ENCODE peak calls at places on chromosomes 3 and 15, in ten cellular contexts. One of them, this sample, is unnamed.
A peak's percentile ranks its signal among the peaks of the same experiment; 100 is the strongest.

GRCh38 chr15:33242165-33242564 is 47.7 kb upstream of the FMN1 start:
- DNase-seq in SHP77 treated with DMSO at 0.1 percent for 48 hours: no peak
- DNase-seq in neural crest cell: no peak
- DNase-seq in hippocampal formation: no peak
- DNase-seq in EL: peak; percentile 76
- DNase-seq in HuH-7.5: no peak
- DNase-seq in HL-60: no peak
- DNase-seq in kidney tubule cell: peak; percentile 100
- DNase-seq in AG04449: peak; percentile 10
- DNase-seq in hypothalamus: no peak
- DNase-seq in this sample: no peak

GRCh38 chr3:60809857-60810256 is 441.4 kb downstream of the FHIT start:
- DNase-seq in HL-60: no peak
- DNase-seq in hippocampal formation: no peak
- DNase-seq in neural crest cell: no peak
- DNase-seq in SHP77 treated with DMSO at 0.1 percent for 48 hours: no peak
- DNase-seq in AG04449: no peak
- DNase-seq in EL: no peak
- DNase-seq in kidney tubule cell: no peak
- DNase-seq in HuH-7.5: peak; percentile 2
- DNase-seq in hypothalamus: no peak
- DNase-seq in this sample: no peak

GRCh38 chr3:53747559-53747958 is 98.7 kb downstream of the CHDH start:
- DNase-seq in neural crest cell: no peak
- DNase-seq in EL: no peak
- DNase-seq in AG04449: no peak
- DNase-seq in HuH-7.5: no peak
- DNase-seq in kidney tubule cell: no peak
- DNase-seq in SHP77 treated with DMSO at 0.1 percent for 48 hours: no peak
- DNase-seq in HL-60: no peak
- DNase-seq in hippocampal formation: no peak
- DNase-seq in hypothalamus: no peak
- DNase-seq in this sample: no peak

GRCh38 chr3:129184396-129184656 is 630 bp upstream of the CNBP start:
- DNase-seq in HuH-7.5: peak; percentile 55
- DNase-seq in HL-60: peak; percentile 33
- DNase-seq in SHP77 treated with DMSO at 0.1 percent for 48 hours: peak; percentile 39
- DNase-seq in kidney tubule cell: peak; percentile 38
- DNase-seq in hippocampal formation: no peak
- DNase-seq in AG04449: no peak
- DNase-seq in EL: peak; percentile 25
- DNase-seq in neural crest cell: peak; percentile 11
- DNase-seq in hypothalamus: no peak
- DNase-seq in this sample: no peak

GRCh38 chr15:53197426-53197839 is 407.3 kb upstream of the ONECUT1 start:
- DNase-seq in neural crest cell: peak; percentile 76
- DNase-seq in EL: peak; percentile 1
- DNase-seq in AG04449: no peak
- DNase-seq in kidney tubule cell: peak; percentile 67
- DNase-seq in HL-60: peak; percentile 45
- DNase-seq in SHP77 treated with DMSO at 0.1 percent for 48 hours: peak; percentile 47
- DNase-seq in hypothalamus: peak; percentile 44
- DNase-seq in hippocampal formation: peak; percentile 31
- DNase-seq in HuH-7.5: peak; percentile 43
- DNase-seq in this sample: no peak

GRCh38 chr15:63514533-63514943 is 10.1 kb downstream of the USP3 start:
- DNase-seq in EL: peak; percentile 58
- DNase-seq in AG04449: no peak
- DNase-seq in hypothalamus: no peak
- DNase-seq in HuH-7.5: no peak
- DNase-seq in neural crest cell: no peak
- DNase-seq in SHP77 treated with DMSO at 0.1 percent for 48 hours: no peak
- DNase-seq in HL-60: peak; percentile 59
- DNase-seq in hippocampal formation: no peak
- DNase-seq in kidney tubule cell: peak; percentile 26
- DNase-seq in this sample: peak; percentile 58

GRCh38 chr3:71581451-71581980 is 2.0 kb downstream of the FOXP1 start:
- DNase-seq in AG04449: no peak
- DNase-seq in SHP77 treated with DMSO at 0.1 percent for 48 hours: no peak
- DNase-seq in kidney tubule cell: peak; percentile 32
- DNase-seq in EL: peak; percentile 54
- DNase-seq in hypothalamus: peak; percentile 47
- DNase-seq in hippocampal formation: peak; percentile 53
- DNase-seq in neural crest cell: peak; percentile 28
- DNase-seq in HuH-7.5: no peak
- DNase-seq in HL-60: peak; percentile 42
- DNase-seq in this sample: no peak

GRCh38 chr3:2735392-2735894 is 374.7 kb downstream of the IL5RA start:
- DNase-seq in kidney tubule cell: no peak
- DNase-seq in hypothalamus: no peak
- DNase-seq in AG04449: no peak
- DNase-seq in neural crest cell: no peak
- DNase-seq in hippocampal formation: no peak
- DNase-seq in EL: no peak
- DNase-seq in SHP77 treated with DMSO at 0.1 percent for 48 hours: no peak
- DNase-seq in HL-60: no peak
- DNase-seq in HuH-7.5: no peak
- DNase-seq in this sample: no peak

GRCh38 chr15:76209948-76210347 is 101.3 kb downstream of the ETFA start:
- DNase-seq in AG04449: no peak
- DNase-seq in hippocampal formation: no peak
- DNase-seq in EL: no peak
- DNase-seq in neural crest cell: no peak
- DNase-seq in HL-60: no peak
- DNase-seq in hypothalamus: no peak
- DNase-seq in SHP77 treated with DMSO at 0.1 percent for 48 hours: no peak
- DNase-seq in kidney tubule cell: no peak
- DNase-seq in HuH-7.5: no peak
- DNase-seq in this sample: no peak

GRCh38 chr15:40936709-40937666 is 7.8 kb downstream of the DLL4 start:
- DNase-seq in neural crest cell: no peak
- DNase-seq in AG04449: no peak
- DNase-seq in hypothalamus: no peak
- DNase-seq in EL: no peak
- DNase-seq in HuH-7.5: no peak
- DNase-seq in hippocampal formation: no peak
- DNase-seq in HL-60: no peak
- DNase-seq in kidney tubule cell: peak; percentile 36
- DNase-seq in SHP77 treated with DMSO at 0.1 percent for 48 hours: no peak
- DNase-seq in this sample: no peak

GRCh38 chr3:169458752-169459151 is 204.8 kb downstream of the MECOM start:
- DNase-seq in HuH-7.5: no peak
- DNase-seq in AG04449: no peak
- DNase-seq in HL-60: no peak
- DNase-seq in neural crest cell: no peak
- DNase-seq in hippocampal formation: no peak
- DNase-seq in SHP77 treated with DMSO at 0.1 percent for 48 hours: no peak
- DNase-seq in hypothalamus: no peak
- DNase-seq in kidney tubule cell: peak; percentile 14
- DNase-seq in EL: no peak
- DNase-seq in this sample: no peak

GRCh38 chr3:187743195-187744141 is 1.8 kb downstream of the BCL6 start:
- DNase-seq in SHP77 treated with DMSO at 0.1 percent for 48 hours: no peak
- DNase-seq in EL: peak; percentile 69
- DNase-seq in neural crest cell: peak; percentile 31
- DNase-seq in hypothalamus: peak; percentile 43
- DNase-seq in AG04449: no peak
- DNase-seq in HuH-7.5: no peak
- DNase-seq in hippocampal formation: peak; percentile 23
- DNase-seq in kidney tubule cell: peak; percentile 47
- DNase-seq in HL-60: peak; percentile 85
- DNase-seq in this sample: no peak

GRCh38 chr3:190017575-190018288 is 103.0 kb downstream of the P3H2 start:
- DNase-seq in SHP77 treated with DMSO at 0.1 percent for 48 hours: no peak
- DNase-seq in hippocampal formation: peak; percentile 24
- DNase-seq in HuH-7.5: no peak
- DNase-seq in kidney tubule cell: peak; percentile 74
- DNase-seq in EL: peak; percentile 84
- DNase-seq in neural crest cell: no peak
- DNase-seq in AG04449: no peak
- DNase-seq in hypothalamus: no peak
- DNase-seq in HL-60: no peak
- DNase-seq in this sample: no peak

GRCh38 chr3:70880416-70880815 is 568.0 kb upstream of the MDFIC2 start:
- DNase-seq in hypothalamus: no peak
- DNase-seq in kidney tubule cell: no peak
- DNase-seq in HL-60: no peak
- DNase-seq in neural crest cell: no peak
- DNase-seq in AG04449: no peak
- DNase-seq in HuH-7.5: no peak
- DNase-seq in SHP77 treated with DMSO at 0.1 percent for 48 hours: no peak
- DNase-seq in hippocampal formation: no peak
- DNase-seq in EL: no peak
- DNase-seq in this sample: no peak

GRCh38 chr3:52388933-52389332 is 56.0 kb downstream of the SEMA3G start:
- DNase-seq in HL-60: no peak
- DNase-seq in EL: no peak
- DNase-seq in HuH-7.5: no peak
- DNase-seq in SHP77 treated with DMSO at 0.1 percent for 48 hours: no peak
- DNase-seq in hippocampal formation: no peak
- DNase-seq in AG04449: no peak
- DNase-seq in kidney tubule cell: no peak
- DNase-seq in neural crest cell: no peak
- DNase-seq in hypothalamus: no peak
- DNase-seq in this sample: no peak

GRCh38 chr3:188646592-188646991 is 492.6 kb downstream of the LPP start:
- DNase-seq in kidney tubule cell: peak; percentile 18
- DNase-seq in AG04449: no peak
- DNase-seq in hippocampal formation: no peak
- DNase-seq in EL: no peak
- DNase-seq in SHP77 treated with DMSO at 0.1 percent for 48 hours: no peak
- DNase-seq in neural crest cell: no peak
- DNase-seq in hypothalamus: no peak
- DNase-seq in HL-60: peak; percentile 57
- DNase-seq in HuH-7.5: no peak
- DNase-seq in this sample: no peak

GRCh38 chr3:177813322-177813721 is 616.0 kb upstream of the TBL1XR1 start:
- DNase-seq in neural crest cell: no peak
- DNase-seq in HL-60: no peak
- DNase-seq in AG04449: no peak
- DNase-seq in hippocampal formation: no peak
- DNase-seq in SHP77 treated with DMSO at 0.1 percent for 48 hours: peak; percentile 63
- DNase-seq in hypothalamus: no peak
- DNase-seq in EL: peak; percentile 43
- DNase-seq in HuH-7.5: no peak
- DNase-seq in kidney tubule cell: peak; percentile 89
- DNase-seq in this sample: no peak

GRCh38 chr15:99631256-99631655 is 65.5 kb downstream of the MEF2A start:
- DNase-seq in hypothalamus: no peak
- DNase-seq in kidney tubule cell: no peak
- DNase-seq in HL-60: peak; percentile 34
- DNase-seq in HuH-7.5: no peak
- DNase-seq in hippocampal formation: no peak
- DNase-seq in SHP77 treated with DMSO at 0.1 percent for 48 hours: no peak
- DNase-seq in EL: no peak
- DNase-seq in neural crest cell: no peak
- DNase-seq in AG04449: no peak
- DNase-seq in this sample: peak; percentile 20

This sample was measured in GF-D8.